ENCODE peak calls at places on chromosome 17, in six cellular contexts. V is CD4-positive, alpha-beta memory T cell; Q is colonic mucosa; C is MM.1S; P is heart left ventricle; G is left ventricle myocardium inferior. A is an unnamed sample. For H3K9me3 and H3K4me1, the result is how much of the 10 kb centered on the place peaks cover.

GRCh38 chr17:79167486-79167885 is 92.9 kb downstream of the ENGASE start:
- DNase-seq in V (no peak), Q (no peak), C (no peak), P (no peak), G (no peak), A (no peak)

GRCh38 chr17:78648293-78648692 is 71.1 kb upstream of the DNAH17 start:
- DNase-seq in V (no peak), Q (no peak), C (no peak), P (no peak), G (no peak), A (no peak)

GRCh38 chr17:2994441-2994840 is 69.0 kb downstream of the OR1D5 start:
- DNase-seq in V (no peak), Q (no peak), C (no peak), P (no peak), G (no peak), A (no peak)

GRCh38 chr17:58706351-58707140 is 14.1 kb downstream of the RAD51C start:
- DNase-seq in V (no peak), Q (no peak), C (no peak), P (no peak), G (no peak), A (no peak)

GRCh38 chr17:17568772-17569195 is 22.7 kb downstream of the PEMT start:
- DNase-seq in V (peak), Q (peak), C (peak), P (peak), G (peak), A (peak)

GRCh38 chr17:556431-556995 is 158.1 kb downstream of the VPS53 start:
- DNase-seq in V (no peak), Q (no peak), C (no peak), P (no peak), G (no peak), A (no peak)

GRCh38 chr17:16419929-16420271 is 4.5 kb downstream of the TRPV2 start:
- DNase-seq in V (no peak), Q (no peak), C (no peak), P (no peak), G (no peak), A (no peak)

GRCh38 chr17:59840908-59841666 is 51.7 kb downstream of the TUBD1 start:
- DNase-seq in V (peak), Q (peak), C (no peak), P (no peak), G (no peak), A (no peak)

GRCh38 chr17:81329279-81329926 is 34.3 kb upstream of the SLC38A10 start:
- DNase-seq in V (no peak), Q (peak), C (peak), P (peak), G (peak), A (no peak)

GRCh38 chr17:65121916-65122821 is 15.0 kb upstream of the RGS9 start:
- DNase-seq in V (no peak), Q (no peak), C (peak), P (no peak), G (no peak), A (no peak)

GRCh38 chr17:21573961-21574610 is 118.2 kb upstream of the KCNJ18 start:
- DNase-seq in V (peak), Q (peak), C (no peak), P (peak), G (peak), A (no peak)

GRCh38 chr17:81701288-81702071 is 1.7 kb upstream of the MRPL12 start:
- DNase-seq in V (no peak), Q (no peak), C (peak), P (no peak), G (no peak), A (no peak)

GRCh38 chr17:8322078-8322477 is 12.0 kb downstream of the ARHGEF15 start:
- DNase-seq in V (no peak), Q (no peak), C (no peak), P (no peak), G (no peak), A (no peak)

GRCh38 chr17:2042355-2042929 is 620 bp downstream of the OVCA2 start:
- DNase-seq in V (no peak), Q (no peak), C (peak), P (no peak), G (no peak), A (no peak)

GRCh38 chr17:1980665-1981250 is 44.4 kb downstream of the RTN4RL1 start:
- DNase-seq in V (no peak), Q (no peak), C (no peak), P (no peak), G (no peak), A (no peak)

GRCh38 chr17:12745481-12745880 is 43.8 kb upstream of the ARHGAP44 start:
- DNase-seq in V (no peak), Q (peak), C (no peak), P (no peak), G (no peak), A (no peak)

GRCh38 chr17:69524854-69525253 is 110.4 kb downstream of the MAP2K6 start:
- DNase-seq in V (no peak), Q (no peak), C (no peak), P (no peak), G (no peak), A (no peak)

GRCh38 chr17:53640808-53641207 is 181.9 kb upstream of the KIF2B start:
- DNase-seq in V (no peak), Q (no peak), C (no peak), P (no peak), G (no peak), A (no peak)
- H3K9me3 ChIP-seq in V (under half), Q (under half), C (under half), P (under half), G (under half), A (under half)

GRCh38 chr17:45425125-45425983 is 7.3 kb downstream of the ARHGAP27 start:
- DNase-seq in V (no peak), Q (peak), C (no peak), P (peak), G (peak), A (no peak)
- H3K4me1 ChIP-seq in V (under half), Q (under half), C (under half), P (under half), G (half or more), A (under half)

DNA sequence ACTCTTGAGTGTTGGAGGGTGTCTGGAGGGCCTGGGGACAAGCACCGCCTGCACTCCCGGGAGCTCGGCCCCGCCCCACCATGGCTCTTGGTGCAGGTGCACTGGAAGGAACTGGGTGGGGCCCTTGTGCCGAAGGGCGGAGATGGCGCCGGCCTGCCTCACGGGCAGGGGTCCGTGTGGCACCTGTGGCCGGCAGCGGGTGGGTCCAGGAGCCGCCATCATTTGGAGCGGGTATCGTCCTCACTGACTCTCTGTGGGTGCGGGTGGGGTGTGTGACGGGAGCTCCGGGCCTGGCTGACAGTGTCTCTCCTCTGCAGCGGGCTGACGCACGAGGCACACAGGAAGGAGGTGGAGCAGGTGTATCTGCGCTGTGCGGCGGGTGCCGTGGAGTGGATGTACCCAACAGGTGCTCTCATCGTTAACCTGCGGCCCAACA is 5.2 kb downstream of the METRNL start:
- DNase-seq in V (no peak), Q (peak), C (no peak), P (no peak), G (no peak), A (no peak)
- H3K27ac ChIP-seq in V (no peak), Q (peak), C (no peak), P (peak), G (no peak), A (no peak)

GRCh38 chr17:55346658-55347057 is 75.0 kb downstream of the MMD start:
- DNase-seq in V (no peak), Q (no peak), C (no peak), P (no peak), G (no peak), A (no peak)

GRCh38 chr17:55343900-55344513 is 77.6 kb downstream of the MMD start:
- DNase-seq in V (no peak), Q (no peak), C (no peak), P (no peak), G (no peak), A (no peak)

GRCh38 chr17:55343114-55343513 is 78.4 kb downstream of the HLF start:
- DNase-seq in V (no peak), Q (no peak), C (no peak), P (no peak), G (no peak), A (no peak)

GRCh38 chr17:55344514-55344997 is 77.1 kb downstream of the MMD start:
- DNase-seq in V (peak), Q (no peak), C (no peak), P (no peak), G (no peak), A (no peak)

DNA sequence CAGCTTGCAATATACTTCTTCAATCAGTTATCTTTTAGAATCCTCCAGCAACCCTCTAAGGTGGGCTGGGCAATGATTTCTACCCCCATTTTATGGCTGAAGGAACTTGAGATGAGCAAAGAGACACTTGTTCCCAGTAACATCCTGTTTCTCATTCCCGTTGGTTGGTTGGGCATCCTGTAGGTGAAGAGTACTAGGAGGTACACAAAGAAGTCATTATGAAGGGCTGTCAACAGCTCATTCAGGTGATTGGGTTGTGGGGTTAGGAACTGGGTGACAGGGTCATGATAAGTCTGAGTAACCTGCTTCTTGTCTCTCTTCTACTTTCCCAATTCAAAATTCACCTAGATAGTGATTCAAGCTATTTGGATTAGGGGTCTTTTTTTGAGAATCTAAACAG is 76.5 kb downstream of the MMD start:
- DNase-seq in V (no peak), Q (no peak), C (no peak), P (no peak), G (no peak), A (no peak)
- H3K9me3 ChIP-seq in V (under half), Q (under half), C (under half), P (under half), G (under half), A (under half)

GRCh38 chr17:57600092-57600491 is 145.0 kb downstream of the CCDC182 start:
- DNase-seq in V (peak), Q (no peak), C (peak), P (no peak), G (no peak), A (peak)
- H3K4me1 ChIP-seq in V (half or more), Q (under half), C (under half), P (half or more), G (under half), A (half or more)

DNA sequence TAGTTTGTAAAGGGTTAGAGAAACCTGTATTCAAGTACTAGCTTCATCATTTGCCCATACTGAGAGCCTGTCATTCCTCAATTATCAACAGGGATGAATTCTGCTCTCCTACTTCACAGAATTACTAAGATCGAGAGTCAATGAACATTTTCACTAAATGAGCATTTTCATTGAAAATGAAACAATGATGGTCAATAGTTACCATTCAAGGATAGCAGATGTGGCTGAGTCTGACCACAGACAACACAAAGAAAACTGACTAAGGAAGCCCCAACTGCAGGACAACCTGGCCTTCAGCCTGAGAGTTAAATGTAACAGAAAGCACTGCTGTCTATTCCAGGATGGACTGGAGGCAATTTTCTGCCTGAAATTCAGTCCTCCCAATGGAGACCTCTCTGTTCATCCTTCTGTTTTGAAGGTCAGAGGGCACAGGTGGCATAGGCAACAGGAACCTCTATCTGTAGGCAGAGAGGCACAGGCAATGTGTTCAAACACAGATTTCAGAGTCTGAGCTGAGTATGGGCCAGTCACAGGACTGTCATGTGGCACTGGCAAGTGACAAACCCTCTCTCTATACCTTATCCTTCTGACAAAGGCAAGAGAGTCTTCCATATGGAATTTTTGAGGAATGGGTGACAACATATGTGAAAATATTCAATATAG is 19.5 kb downstream of the TRAF4 start:
- DNase-seq in V (no peak), Q (no peak), C (peak), P (no peak), G (no peak), A (no peak)
- H3K27ac ChIP-seq in V (no peak), Q (no peak), C (peak), P (no peak), G (no peak), A (no peak)

A was measured in CD8-positive, alpha-beta T cell.